ENCODE peak calls at places on chromosomes 11 and 22, in eight cellular contexts. F, G, W, O, T, K, E and X are unnamed samples.

GRCh38 chr22:38081941-38082828 is 1.8 kb downstream of the SLC16A8 start:
- DNase-seq in F (no peak), G (no peak), W (no peak), O (no peak), T (no peak), K (no peak), E (no peak), X (no peak)

GRCh38 chr11:67996622-67997459 is 7.1 kb downstream of the UNC93B1 start:
- DNase-seq in F (no peak), G (no peak), W (peak), O (no peak), T (peak), K (no peak), E (no peak), X (peak)

GRCh38 chr11:9760180-9760550 is 96.3 kb downstream of the SWAP70 start:
- DNase-seq in F (peak), G (peak), W (no peak), O (no peak), T (peak), K (peak), E (peak), X (peak)

GRCh38 chr11:10938650-10939387 is 81.0 kb upstream of the ZBED5 start:
- DNase-seq in F (no peak), G (no peak), W (no peak), O (no peak), T (no peak), K (no peak), E (no peak), X (no peak)

GRCh38 chr11:1557904-1558831 is 13.9 kb downstream of the DUSP8 start:
- DNase-seq in F (peak), G (peak), W (no peak), O (no peak), T (peak), K (peak), E (peak), X (peak)

GRCh38 chr11:71112990-71113389 is 139.4 kb downstream of the SHANK2 start:
- DNase-seq in F (no peak), G (no peak), W (no peak), O (no peak), T (no peak), K (no peak), E (no peak), X (no peak)

GRCh38 chr11:110289472-110289871 is 6.9 kb downstream of the RDX start:
- DNase-seq in F (no peak), G (no peak), W (no peak), O (no peak), T (no peak), K (no peak), E (no peak), X (no peak)

GRCh38 chr11:29809121-29809520 is 207.7 kb downstream of the KCNA4 start:
- DNase-seq in F (no peak), G (no peak), W (no peak), O (no peak), T (no peak), K (no peak), E (no peak), X (peak)

GRCh38 chr11:674406-674805 is 20.6 kb downstream of the DEAF1 start:
- DNase-seq in F (no peak), G (no peak), W (no peak), O (no peak), T (no peak), K (no peak), E (no peak), X (no peak)

GRCh38 chr11:104118105-104118762 is 45.7 kb downstream of the PDGFD start:
- DNase-seq in F (no peak), G (no peak), W (no peak), O (no peak), T (no peak), K (no peak), E (no peak), X (no peak)

GRCh38 chr11:86800076-86800955 is at the start of gene PRSS23:
- DNase-seq in F (peak), G (peak), W (peak), O (no peak), T (no peak), K (peak), E (peak), X (peak)

GRCh38 chr11:35623708-35624168 is 5.5 kb downstream of the FJX1 start:
- DNase-seq in F (no peak), G (no peak), W (no peak), O (no peak), T (no peak), K (peak), E (peak), X (peak)

GRCh38 chr11:66363187-66363601 is 8.4 kb downstream of the SLC29A2 start:
- DNase-seq in F (no peak), G (peak), W (no peak), O (no peak), T (no peak), K (no peak), E (no peak), X (no peak)

GRCh38 chr11:13073119-13073981 is 64.2 kb downstream of the RASSF10 start:
- DNase-seq in F (peak), G (no peak), W (no peak), O (no peak), T (peak), K (peak), E (peak), X (peak)